ENCODE peak calls at places on chromosomes 2 and 18, in eight cellular contexts. C is K562, U is endothelial cell, T is ascending aorta, S is mammary epithelial cell, J is GM04504, G is globus pallidus, V is A172. X is an unnamed sample.
A peak's percentile ranks its signal among the peaks of the same experiment; 100 is the strongest.

GRCh38 chr18:24553886-24554285 is 93.4 kb downstream of the HRH4 start:
- DNase-seq in C (no peak), U (no peak), T (no peak), S (no peak), J (no peak), G (no peak), V (no peak), X (no peak)

GRCh38 chr18:59628995-59629394 is 68.2 kb downstream of the CCBE1 start:
- DNase-seq in C (no peak), U (no peak), T (no peak), S (no peak), J (no peak), G (no peak), V (no peak), X (no peak)

GRCh38 chr2:168180914-168181313 is 66.5 kb downstream of the STK39 start:
- DNase-seq in C (no peak), U (no peak), T (no peak), S (no peak), J (no peak), G (peak; percentile 80), V (no peak), X (no peak)

GRCh38 chr2:176132397-176133086 is 3.0 kb downstream of the HOXD8 start:
- DNase-seq in C (peak; percentile 19), U (no peak), T (no peak), S (no peak), J (no peak), G (no peak), V (peak; percentile 62), X (no peak)

GRCh38 chr2:20580690-20581437 is 70.0 kb downstream of the HS1BP3 start:
- DNase-seq in C (no peak), U (no peak), T (no peak), S (no peak), J (no peak), G (no peak), V (no peak), X (no peak)

GRCh38 chr18:36446059-36446458 is 148.5 kb downstream of the FHOD3 start:
- DNase-seq in C (no peak), U (no peak), T (no peak), S (peak; percentile 62), J (no peak), G (no peak), V (peak; percentile 35), X (no peak)

GRCh38 chr2:95277246-95277906 is 3.1 kb downstream of the PROM2 start:
- DNase-seq in C (peak; percentile 45), U (no peak), T (no peak), S (peak; percentile 62), J (no peak), G (no peak), V (peak; percentile 44), X (no peak)

GRCh38 chr2:12722445-12723316 is 5.9 kb downstream of the TRIB2 start:
- DNase-seq in C (no peak), U (no peak), T (no peak), S (no peak), J (no peak), G (no peak), V (no peak), X (no peak)

GRCh38 chr2:160331258-160332025 is 131.4 kb upstream of the ITGB6 start:
- DNase-seq in C (no peak), U (no peak), T (no peak), S (no peak), J (no peak), G (no peak), V (no peak), X (no peak)

GRCh38 chr2:241545113-241545512 is 13.4 kb upstream of the BOK start:
- DNase-seq in C (no peak), U (no peak), T (no peak), S (no peak), J (peak; percentile 70), G (no peak), V (peak; percentile 85), X (no peak)

GRCh38 chr18:59388180-59388579 is 29.1 kb upstream of the LMAN1 start:
- DNase-seq in C (no peak), U (no peak), T (no peak), S (no peak), J (no peak), G (no peak), V (no peak), X (no peak)

GRCh38 chr2:3486047-3487027 is 33.0 kb downstream of the ADI1 start:
- DNase-seq in C (no peak), U (no peak), T (no peak), S (no peak), J (no peak), G (no peak), V (no peak), X (no peak)

GRCh38 chr2:3563521-3563976 is 5.4 kb upstream of the RNASEH1 start:
- DNase-seq in C (peak; percentile 63), U (no peak), T (no peak), S (no peak), J (no peak), G (no peak), V (no peak), X (no peak)

GRCh38 chr2:142642654-142643053 is 234.8 kb upstream of the KYNU start:
- DNase-seq in C (no peak), U (no peak), T (no peak), S (no peak), J (no peak), G (no peak), V (no peak), X (no peak)

GRCh38 chr2:98769784-98770183 is 38.9 kb upstream of the MGAT4A start:
- DNase-seq in C (no peak), U (no peak), T (no peak), S (no peak), J (no peak), G (no peak), V (no peak), X (no peak)

GRCh38 chr2:161122772-161123530 is 37.3 kb upstream of the TANK start:
- DNase-seq in C (peak; percentile 37), U (no peak), T (no peak), S (peak; percentile 81), J (peak; percentile 81), G (peak; percentile 41), V (peak; percentile 90), X (peak; percentile 18)

GRCh38 chr2:159053186-159054031 is 85.0 kb downstream of the TANC1 start:
- DNase-seq in C (no peak), U (no peak), T (no peak), S (no peak), J (no peak), G (no peak), V (peak; percentile 54), X (no peak)

GRCh38 chr18:78238404-78239089 is 741.1 kb upstream of the SALL3 start:
- DNase-seq in C (no peak), U (no peak), T (no peak), S (no peak), J (no peak), G (no peak), V (no peak), X (peak; percentile 37)

GRCh38 chr2:191555092-191555742 is 122.7 kb upstream of the NABP1 start:
- DNase-seq in C (peak; percentile 87), U (peak; percentile 86), T (peak; percentile 27), S (peak; percentile 80), J (peak; percentile 61), G (peak; percentile 77), V (peak; percentile 82), X (peak; percentile 88)

GRCh38 chr2:15730545-15731212 is 139.0 kb downstream of the DDX1 start:
- DNase-seq in C (peak; percentile 86), U (no peak), T (peak; percentile 33), S (peak; percentile 87), J (peak; percentile 79), G (peak; percentile 94), V (peak; percentile 89), X (peak; percentile 99)

GRCh38 chr2:186309901-186310300 is 176.2 kb upstream of the ZC3H15 start:
- DNase-seq in C (no peak), U (no peak), T (no peak), S (peak; percentile 8), J (no peak), G (peak; percentile 7), V (no peak), X (peak; percentile 60)

GRCh38 chr2:58651930-58652329 is 410.8 kb upstream of the FANCL start:
- DNase-seq in C (no peak), U (no peak), T (no peak), S (no peak), J (no peak), G (no peak), V (no peak), X (no peak)

GRCh38 chr2:69955029-69955428 is 6.4 kb downstream of the ASPRV1 start:
- DNase-seq in C (no peak), U (no peak), T (no peak), S (peak; percentile 59), J (no peak), G (no peak), V (no peak), X (no peak)

GRCh38 chr2:210302326-210302725 is 12.6 kb downstream of the MYL1 start:
- DNase-seq in C (no peak), U (no peak), T (no peak), S (no peak), J (no peak), G (no peak), V (peak; percentile 36), X (no peak)

GRCh38 chr18:46794607-46795006 is 37.8 kb upstream of the ST8SIA5 start:
- DNase-seq in C (no peak), U (no peak), T (no peak), S (no peak), J (no peak), G (no peak), V (no peak), X (no peak)

GRCh38 chr2:176626796-176627195 is 357.6 kb downstream of the MTX2 start:
- DNase-seq in C (no peak), U (no peak), T (no peak), S (no peak), J (no peak), G (no peak), V (no peak), X (no peak)

GRCh38 chr18:44130365-44130942 is 550.2 kb upstream of the SETBP1 start:
- DNase-seq in C (peak; percentile 8), U (peak; percentile 51), T (no peak), S (peak; percentile 26), J (no peak), G (peak; percentile 21), V (peak; percentile 2), X (peak; percentile 59)

GRCh38 chr18:21769206-21769605 is 28.6 kb downstream of the MIB1 start:
- DNase-seq in C (no peak), U (no peak), T (no peak), S (no peak), J (peak; percentile 9), G (no peak), V (no peak), X (no peak)

GRCh38 chr2:147632193-147632592 is 212.6 kb upstream of the ACVR2A start:
- DNase-seq in C (no peak), U (no peak), T (no peak), S (no peak), J (no peak), G (no peak), V (no peak), X (no peak)

X was measured in cardiac muscle cell.